ENCODE peak calls at places on chromosomes 3 and 15, in ten cellular contexts. U is uterus; O is endothelial cell; K is prostate gland; C is CD8-positive, alpha-beta T cell; V is breast epithelium; B is right lobe of liver; A is NB4; I is AG10803; Z is heart left ventricle. S is an unnamed sample.

GRCh38 chr3:59660852-59661624 is 611.2 kb upstream of the CFAP20DC start:
- DNase-seq in V (no peak), Z (no peak), A (no peak), I (no peak), C (no peak), B (peak; percentile 56), O (no peak), U (no peak), K (no peak), S (no peak)

GRCh38 chr15:73341886-73342600 is 26.7 kb downstream of the HCN4 start:
- DNase-seq in I (no peak), O (no peak), C (no peak), U (no peak), B (no peak), V (peak; percentile 28), A (no peak), K (no peak), Z (no peak), S (no peak)

GRCh38 chr15:48940508-48940907 is 23.2 kb downstream of the SHC4 start:
- DNase-seq in B (no peak), A (no peak), O (no peak), C (no peak), Z (no peak), K (no peak), U (no peak), I (peak; percentile 91), V (no peak), S (no peak)

GRCh38 chr3:72903004-72903403 is 15.2 kb downstream of the GXYLT2 start:
- DNase-seq in V (no peak), O (no peak), Z (no peak), I (peak; percentile 96), B (no peak), C (no peak), U (no peak), K (no peak), A (no peak), S (no peak)

GRCh38 chr15:33278816-33279612 is 31.8 kb upstream of the RYR3 start:
- DNase-seq in V (no peak), Z (no peak), O (no peak), A (peak; percentile 67), C (no peak), I (peak; percentile 81), U (no peak), B (no peak), K (no peak), S (no peak)

GRCh38 chr15:45393851-45394250 is 15.5 kb upstream of the GATM start:
- DNase-seq in K (no peak), C (no peak), V (no peak), U (no peak), Z (no peak), B (no peak), A (peak; percentile 12), I (no peak), O (no peak), S (no peak)

GRCh38 chr3:181461381-181461780 is 250.3 kb upstream of the SOX2 start:
- DNase-seq in V (no peak), U (no peak), I (no peak), O (no peak), Z (no peak), K (no peak), A (no peak), C (no peak), B (no peak), S (no peak)

GRCh38 chr3:126152931-126153694 is 27.3 kb downstream of the ALDH1L1 start:
- DNase-seq in A (no peak), I (no peak), K (peak; percentile 3), B (no peak), V (no peak), C (no peak), O (no peak), Z (peak; percentile 32), U (no peak), S (no peak)

GRCh38 chr3:33064929-33065328 is 32.0 kb downstream of the GLB1 start:
- DNase-seq in U (no peak), I (no peak), V (no peak), B (no peak), K (no peak), O (no peak), C (no peak), A (peak; percentile 33), Z (no peak), S (no peak)

GRCh38 chr15:60584355-60585023 is 105.5 kb upstream of the ICE2 start:
- DNase-seq in K (no peak), B (no peak), U (no peak), I (no peak), A (no peak), C (no peak), O (no peak), Z (no peak), V (no peak), S (no peak)

GRCh38 chr3:64214002-64214696 is 11.1 kb downstream of the PRICKLE2 start:
- DNase-seq in A (no peak), B (peak; percentile 59), O (no peak), U (peak; percentile 86), C (no peak), I (peak; percentile 82), V (peak; percentile 78), Z (peak; percentile 87), K (no peak), S (no peak)

GRCh38 chr3:102124301-102125158 is 275.2 kb downstream of the NFKBIZ start:
- DNase-seq in B (no peak), V (no peak), K (no peak), Z (no peak), C (no peak), O (no peak), I (peak; percentile 48), U (no peak), A (no peak), S (no peak)

GRCh38 chr3:16085410-16085809 is 89.1 kb upstream of the GALNT15 start:
- DNase-seq in U (no peak), K (no peak), V (no peak), O (no peak), B (no peak), Z (no peak), C (no peak), A (no peak), I (peak; percentile 64), S (no peak)

GRCh38 chr15:92906563-92907081 is 6.5 kb downstream of the CHD2 start:
- DNase-seq in C (no peak), I (no peak), O (no peak), B (no peak), U (no peak), K (peak; percentile 11), Z (no peak), V (no peak), A (no peak), S (no peak)

GRCh38 chr15:47398115-47398514 is 319.2 kb upstream of the SEMA6D start:
- DNase-seq in C (no peak), I (no peak), O (no peak), A (no peak), Z (no peak), B (no peak), U (no peak), V (no peak), K (no peak), S (no peak)
- TF ChIP-seq CTCF in C (no peak), I (no peak), O (no peak), A (no peak), Z (no peak), B (no peak), U (no peak), V (no peak), K (no peak), S (no peak)

GRCh38 chr3:50258979-50259378 is 10.0 kb upstream of the SEMA3B start:
- DNase-seq in U (no peak), V (no peak), O (no peak), C (no peak), K (no peak), B (no peak), I (no peak), A (no peak), Z (no peak), S (no peak)
- TF ChIP-seq CTCF in U (no peak), V (no peak), O (peak; percentile 27), C (no peak), K (no peak), B (no peak), I (no peak), A (no peak), Z (no peak), S (no peak)

GRCh38 chr3:66270314-66270713 is 49.5 kb downstream of the SLC25A26 start:
- DNase-seq in K (no peak), A (no peak), Z (no peak), B (no peak), C (no peak), U (no peak), O (no peak), V (no peak), I (no peak), S (no peak)

GRCh38 chr3:66267031-66267430 is 46.2 kb downstream of the SLC25A26 start:
- DNase-seq in U (no peak), I (no peak), O (no peak), C (no peak), B (no peak), K (no peak), Z (no peak), A (no peak), V (no peak), S (no peak)

GRCh38 chr3:66270726-66271125 is 49.9 kb downstream of the SLC25A26 start:
- DNase-seq in I (no peak), Z (no peak), U (no peak), V (no peak), A (no peak), O (no peak), K (no peak), C (no peak), B (no peak), S (no peak)

GRCh38 chr3:66271231-66271630 is 50.4 kb downstream of the SLC25A26 start:
- DNase-seq in B (no peak), U (no peak), K (no peak), Z (no peak), V (no peak), A (no peak), O (no peak), I (no peak), C (no peak), S (no peak)

GRCh38 chr3:66268864-66269263 is 48.1 kb downstream of the SLC25A26 start:
- DNase-seq in B (no peak), U (no peak), Z (no peak), A (no peak), O (no peak), K (no peak), C (no peak), I (no peak), V (no peak), S (no peak)
- TF ChIP-seq CTCF in B (no peak), U (no peak), Z (no peak), A (no peak), O (no peak), K (no peak), C (no peak), I (no peak), V (no peak), S (no peak)

DNA sequence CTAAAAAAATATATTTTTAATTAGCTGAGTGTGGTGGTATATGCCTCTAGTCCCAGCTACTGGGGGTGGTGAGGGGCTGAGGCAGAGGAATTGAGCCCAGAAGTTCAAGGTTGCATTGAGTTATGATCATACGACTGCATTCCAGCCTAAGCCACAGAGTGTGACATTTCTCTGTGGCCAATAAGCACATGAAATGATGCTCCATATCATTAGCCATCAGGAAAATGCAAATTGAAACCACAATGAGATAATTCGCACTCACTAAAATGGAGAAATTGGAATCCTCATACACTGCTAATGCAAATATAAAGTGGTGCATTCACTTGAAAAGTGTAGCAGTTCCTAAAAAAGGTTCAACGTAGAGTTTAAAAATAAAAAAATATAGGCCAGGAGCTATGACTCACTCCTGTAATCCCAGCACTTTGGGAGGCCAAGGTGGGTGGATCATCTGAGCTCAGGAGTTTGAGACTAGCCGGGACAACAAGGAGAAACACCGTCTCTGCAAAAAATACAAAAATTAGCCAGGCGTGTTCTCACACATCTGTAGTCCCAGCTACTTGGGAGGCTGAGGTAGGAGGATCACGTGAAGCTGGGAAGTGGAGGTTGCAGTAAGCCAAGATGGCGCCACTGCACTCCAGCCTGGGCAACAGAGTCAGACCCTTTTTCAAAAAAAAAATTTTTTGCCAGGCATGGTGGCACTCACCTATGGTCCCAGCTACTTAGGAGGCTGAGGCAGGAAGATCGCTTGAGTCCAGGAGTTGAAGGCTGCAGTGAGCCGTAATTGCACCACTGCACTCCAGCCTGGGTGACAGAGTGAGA is 35.2 kb downstream of the IFT122 start:
- DNase-seq in A (no peak), Z (no peak), I (no peak), O (no peak), K (no peak), V (no peak), U (no peak), C (no peak), B (no peak), S (no peak)
- TF ChIP-seq CTCF in A (no peak), Z (no peak), I (no peak), O (no peak), K (no peak), V (no peak), U (no peak), C (no peak), B (no peak), S (no peak)